ENCODE peak calls at places on chromosomes 12 and 14, in seven cellular contexts. L is GM20000; U is activated CD4-positive, alpha-beta T cell treated with anti-CD3 and anti-CD28 coated beads for 1 hour; K is left ventricle myocardium inferior; P is GM23338; W is esophagus squamous epithelium; M is AG08395. X is an unnamed sample.

GRCh38 chr12:80580254-80580653 is 127.2 kb upstream of the MYF6 start:
- DNase-seq in L (no peak), U (no peak), K (no peak), P (no peak), W (no peak), M (peak), X (no peak)

GRCh38 chr14:101643651-101644050 is 82.4 kb downstream of the DIO3 start:
- DNase-seq in L (no peak), U (no peak), K (no peak), P (no peak), W (no peak), M (no peak), X (no peak)

GRCh38 chr12:97837401-97837800 is 374.8 kb downstream of the RMST start:
- DNase-seq in L (no peak), U (no peak), K (no peak), P (no peak), W (no peak), M (no peak), X (no peak)

GRCh38 chr12:130199536-130200390 is 37.5 kb downstream of the FZD10 start:
- DNase-seq in L (no peak), U (no peak), K (no peak), P (no peak), W (no peak), M (no peak), X (no peak)

GRCh38 chr14:28344381-28344780 is 422.2 kb upstream of the FOXG1 start:
- DNase-seq in L (no peak), U (no peak), K (no peak), P (no peak), W (no peak), M (no peak), X (no peak)

GRCh38 chr14:105197274-105197673 is 16.2 kb upstream of the NUDT14 start:
- DNase-seq in L (no peak), U (no peak), K (peak), P (no peak), W (no peak), M (peak), X (no peak)

GRCh38 chr14:75906680-75907280 is 75.0 kb downstream of the TGFB3 start:
- DNase-seq in L (peak), U (peak), K (no peak), P (peak), W (no peak), M (peak), X (peak)

GRCh38 chr14:88565427-88565826 is 2.6 kb downstream of the ZC3H14 start:
- DNase-seq in L (no peak), U (no peak), K (no peak), P (no peak), W (no peak), M (no peak), X (no peak)

GRCh38 chr14:60631842-60632241 is 17.4 kb downstream of the SIX1 start:
- DNase-seq in L (no peak), U (no peak), K (no peak), P (no peak), W (no peak), M (no peak), X (no peak)

GRCh38 chr12:129304532-129304931 is 451.3 kb downstream of the GLT1D1 start:
- DNase-seq in L (no peak), U (no peak), K (no peak), P (peak), W (no peak), M (no peak), X (peak)

GRCh38 chr14:34051966-34052657 is 101.2 kb upstream of the EGLN3 start:
- DNase-seq in L (no peak), U (no peak), K (no peak), P (no peak), W (no peak), M (peak), X (no peak)

GRCh38 chr14:36057452-36058142 is 118.9 kb downstream of the PTCSC3 start:
- DNase-seq in L (no peak), U (no peak), K (no peak), P (no peak), W (no peak), M (no peak), X (no peak)

GRCh38 chr12:98243190-98243589 is 272.2 kb upstream of the TMPO start:
- DNase-seq in L (no peak), U (no peak), K (no peak), P (no peak), W (no peak), M (no peak), X (no peak)

GRCh38 chr14:32513571-32514009 is 184.5 kb downstream of the AKAP6 start:
- DNase-seq in L (no peak), U (no peak), K (no peak), P (no peak), W (no peak), M (no peak), X (no peak)

GRCh38 chr14:94115068-94115591 is 4.6 kb downstream of the IFI27 start:
- DNase-seq in L (no peak), U (no peak), K (no peak), P (no peak), W (no peak), M (no peak), X (no peak)

GRCh38 chr14:55125403-55125802 is 3.6 kb upstream of the LGALS3 start:
- DNase-seq in L (no peak), U (no peak), K (no peak), P (no peak), W (no peak), M (no peak), X (no peak)

GRCh38 chr14:55556929-55557623 is 22.9 kb upstream of the KTN1 start:
- DNase-seq in L (no peak), U (no peak), K (peak), P (no peak), W (no peak), M (peak), X (no peak)

GRCh38 chr14:44945264-44945663 is 16.5 kb downstream of the KLHL28 start:
- DNase-seq in L (no peak), U (no peak), K (no peak), P (no peak), W (no peak), M (peak), X (no peak)

GRCh38 chr12:32240833-32241232 is 134.2 kb downstream of the BICD1 start:
- DNase-seq in L (no peak), U (no peak), K (no peak), P (no peak), W (no peak), M (peak), X (no peak)

GRCh38 chr12:9674226-9674590 is 4.7 kb downstream of the CLEC2D start:
- DNase-seq in L (no peak), U (no peak), K (no peak), P (no peak), W (no peak), M (no peak), X (no peak)

X was measured in NT2/D1.